ENCODE peak calls at places on chromosomes 1 and 21, in eight cellular contexts. D is OCI-LY7, C is PC-3, R is PC-9, G is HCT116, N is MM.1S, Z is hepatocyte, O is SK-N-SH. A is an unnamed sample.

GRCh38 chr1:63983391-63984256 is 209.8 kb downstream of the ROR1 start:
- DNase-seq in R (no peak), G (no peak), N (no peak), C (no peak), O (no peak), D (no peak), Z (no peak), A (no peak)

GRCh38 chr1:6427445-6428390 is 3.1 kb downstream of the ESPN start:
- DNase-seq in G (no peak), O (no peak), C (peak; percentile 62), D (no peak), R (peak; percentile 69), Z (no peak), N (no peak), A (no peak)

GRCh38 chr21:15468368-15468767 is 261.4 kb upstream of the USP25 start:
- DNase-seq in N (no peak), C (no peak), G (no peak), O (no peak), Z (no peak), R (no peak), D (no peak), A (no peak)

GRCh38 chr1:223709598-223709997 is 2.7 kb upstream of the CAPN2 start:
- DNase-seq in N (no peak), G (no peak), Z (no peak), D (no peak), C (peak; percentile 55), O (no peak), R (no peak), A (no peak)

GRCh38 chr1:104380003-104380402 is 630.3 kb downstream of the AMY1C start:
- DNase-seq in N (no peak), R (no peak), O (no peak), G (no peak), D (no peak), Z (no peak), C (no peak), A (no peak)

GRCh38 chr1:28412731-28413130 is 43.2 kb downstream of the PHACTR4 start:
- DNase-seq in C (peak; percentile 13), D (no peak), O (no peak), Z (no peak), R (no peak), G (no peak), N (no peak), A (no peak)

GRCh38 chr1:43143441-43143888 is 28.6 kb downstream of the EBNA1BP2 start:
- DNase-seq in O (no peak), N (no peak), D (peak; percentile 22), G (peak; percentile 83), C (peak; percentile 27), Z (no peak), R (no peak), A (peak; percentile 91)

GRCh38 chr21:39319814-39320332 is 6.4 kb upstream of the BRWD1 start:
- DNase-seq in G (no peak), R (no peak), Z (no peak), D (no peak), N (no peak), C (peak; percentile 55), O (no peak), A (no peak)

GRCh38 chr1:235078927-235079381 is 49.7 kb downstream of the TOMM20 start:
- DNase-seq in R (peak; percentile 82), D (no peak), C (peak; percentile 47), G (peak; percentile 33), N (peak; percentile 89), O (no peak), Z (peak; percentile 38), A (no peak)

GRCh38 chr1:119435061-119435460 is 20.1 kb downstream of the HSD3B2 start:
- DNase-seq in G (no peak), N (no peak), O (no peak), D (no peak), Z (no peak), C (peak; percentile 78), R (no peak), A (no peak)

GRCh38 chr1:154726443-154726842 is 118.5 kb upstream of the ADAR start:
- DNase-seq in R (no peak), O (no peak), D (no peak), Z (no peak), N (no peak), C (peak; percentile 61), G (no peak), A (no peak)

GRCh38 chr1:117511273-117511672 is 94.6 kb upstream of the TENT5C start:
- DNase-seq in C (no peak), O (no peak), D (no peak), Z (no peak), R (no peak), G (no peak), N (no peak), A (no peak)

GRCh38 chr1:16153999-16154673 is 1.7 kb downstream of the EPHA2 start:
- DNase-seq in C (no peak), D (no peak), Z (no peak), R (no peak), O (no peak), G (no peak), N (no peak), A (no peak)

GRCh38 chr1:35188578-35189392 is 4.2 kb downstream of the SFPQ start:
- DNase-seq in C (no peak), Z (no peak), G (no peak), O (no peak), R (no peak), D (no peak), N (no peak), A (no peak)

GRCh38 chr1:6414443-6414844 is 5.3 kb downstream of the HES2 start:
- DNase-seq in O (peak; percentile 87), D (peak; percentile 43), G (peak; percentile 59), Z (peak; percentile 69), N (peak; percentile 89), C (peak; percentile 50), R (peak; percentile 82), A (peak; percentile 96)

DNA sequence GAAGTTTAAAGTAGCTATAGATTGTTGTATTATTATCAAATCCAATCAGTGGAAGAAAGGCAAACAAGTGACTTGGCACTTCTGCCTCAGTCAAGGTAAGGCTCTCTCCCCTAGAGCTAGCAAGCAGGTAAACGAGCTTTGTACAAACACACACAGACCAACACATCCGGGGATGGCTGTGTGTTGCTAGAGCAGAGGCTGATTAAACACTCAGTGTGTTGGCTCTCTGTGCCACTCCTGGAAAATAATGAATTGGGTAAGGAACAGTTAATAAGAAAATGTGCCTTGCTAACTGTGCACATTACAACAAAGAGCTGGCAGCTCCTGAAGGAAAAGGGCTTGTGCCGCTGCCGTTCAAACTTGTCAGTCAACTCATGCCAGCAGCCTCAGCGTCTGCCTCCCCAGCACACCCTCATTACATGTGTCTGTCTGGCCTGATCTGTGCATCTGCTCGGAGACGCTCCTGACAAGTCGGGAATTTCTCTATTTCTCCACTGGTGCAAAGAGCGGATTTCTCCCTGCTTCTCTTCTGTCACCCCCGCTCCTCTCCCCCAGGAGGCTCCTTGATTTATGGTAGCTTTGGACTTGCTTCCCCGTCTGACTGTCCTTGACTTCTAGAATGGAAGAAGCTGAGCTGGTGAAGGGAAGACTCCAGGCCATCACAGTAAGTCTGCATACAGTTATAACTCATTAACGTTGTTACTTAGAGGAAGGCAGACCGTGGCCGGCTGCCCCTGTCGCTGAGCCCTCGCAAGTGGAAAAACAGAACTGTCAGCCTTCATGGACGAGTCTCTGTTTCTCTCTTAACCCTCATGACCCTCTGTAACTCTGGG is at the start of gene PALMD:
- DNase-seq in Z (peak; percentile 41), D (no peak), N (no peak), C (peak; percentile 60), O (peak; percentile 44), R (peak; percentile 83), G (no peak), A (peak; percentile 22)
- TF ChIP-seq CTCF in Z (no peak), D (no peak), N (no peak), C (no peak), O (no peak), R (no peak), G (no peak), A (no peak)

DNA sequence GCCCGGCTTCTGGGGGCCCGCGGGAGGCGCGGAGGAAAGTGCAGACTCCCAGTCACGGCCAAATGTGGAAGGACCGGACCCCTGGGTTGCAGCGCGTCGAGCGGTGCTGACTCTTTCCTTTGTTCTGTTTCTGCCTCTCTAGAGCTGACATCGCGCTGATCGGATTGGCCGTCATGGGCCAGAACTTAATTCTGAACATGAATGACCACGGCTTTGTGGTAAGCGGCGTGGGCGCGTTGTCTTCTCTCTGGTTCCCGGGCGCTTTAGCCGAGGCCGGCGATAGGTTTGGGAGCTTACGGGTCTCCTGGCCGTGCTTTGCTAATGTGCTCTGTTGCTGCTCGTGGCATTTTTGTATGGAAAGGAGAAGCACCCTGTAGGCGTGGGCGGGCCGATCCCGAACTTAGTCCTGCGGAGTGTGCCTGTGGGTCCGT is 638 bp downstream of the PGD start:
- DNase-seq in D (peak; percentile 26), Z (peak; percentile 34), R (no peak), O (no peak), N (no peak), G (no peak), C (no peak), A (no peak)
- H3K9me2 ChIP-seq in D (no peaks in the 10 kb centered on the region), Z (no peaks in the 10 kb centered on the region), R (no peaks in the 10 kb centered on the region), O (no peaks in the 10 kb centered on the region), N (no peaks in the 10 kb centered on the region), G (no peaks in the 10 kb centered on the region), C (no peaks in the 10 kb centered on the region), A (no peaks in the 10 kb centered on the region)

GRCh38 chr21:45003331-45004058 is 63.7 kb downstream of the SLX9 start:
- DNase-seq in D (no peak), Z (no peak), N (no peak), G (no peak), O (no peak), R (no peak), C (no peak), A (no peak)
- TF ChIP-seq CTCF in D (no peak), Z (no peak), N (no peak), G (no peak), O (no peak), R (no peak), C (no peak), A (no peak)

GRCh38 chr1:67294836-67295622 is 12.6 kb upstream of the IL12RB2 start:
- DNase-seq in Z (no peak), R (no peak), D (no peak), G (no peak), O (no peak), N (no peak), C (no peak), A (no peak)

GRCh38 chr1:67304023-67304422 is 3.6 kb upstream of the IL12RB2 start:
- DNase-seq in Z (no peak), R (no peak), G (no peak), D (no peak), O (no peak), N (no peak), C (no peak), A (no peak)

GRCh38 chr1:67299296-67299695 is 8.4 kb upstream of the IL12RB2 start:
- DNase-seq in O (no peak), C (no peak), D (no peak), Z (no peak), N (no peak), G (no peak), R (no peak), A (no peak)

GRCh38 chr1:67298762-67299161 is 8.9 kb upstream of the IL12RB2 start:
- DNase-seq in C (no peak), O (no peak), G (no peak), N (no peak), R (no peak), D (no peak), Z (no peak), A (peak; percentile 55)

DNA sequence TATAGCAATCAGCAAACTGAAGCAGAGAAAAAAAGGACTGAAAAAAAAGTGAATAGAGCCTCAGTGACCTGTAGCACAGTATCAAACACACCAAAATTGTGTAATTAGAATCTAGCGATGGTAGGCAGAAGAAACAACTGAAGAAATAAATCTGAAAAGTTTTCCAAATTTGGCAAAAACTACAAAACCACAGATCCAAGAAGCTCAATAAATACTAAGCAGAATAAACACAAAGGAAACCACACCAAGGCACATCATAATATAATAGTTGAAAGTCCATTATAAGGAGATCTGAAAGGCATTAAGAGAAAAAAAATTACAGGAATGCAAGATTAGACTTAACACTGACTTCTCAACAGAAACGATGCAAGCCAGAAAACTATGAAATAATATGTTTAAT is 7.1 kb upstream of the IL12RB2 start:
- DNase-seq in R (no peak), O (no peak), C (no peak), N (no peak), Z (no peak), G (no peak), D (no peak), A (no peak)
- H3K9me2 ChIP-seq in R (no peaks in the 10 kb centered on the region), O (no peaks in the 10 kb centered on the region), C (no peaks in the 10 kb centered on the region), N (no peaks in the 10 kb centered on the region), Z (no peaks in the 10 kb centered on the region), G (no peaks in the 10 kb centered on the region), D (no peaks in the 10 kb centered on the region), A (peaks cover 4% of the 10 kb centered on the region)